ENCODE peak calls at places on chromosome 1, in four cellular contexts. A is stimulated activated CD8-positive, alpha-beta memory T cell treated with anti-CD3 and anti-CD28 coated beads, Interleukin-12 subunit alpha, Interleukin-12 subunit beta, amount 100 ng/mL, for 1 hour; L is stimulated activated CD4-positive, alpha-beta T cell treated with anti-CD3 and anti-CD28 coated beads, TNF-alpha, amount 100 ng/mL, for 4 hours; N is GM18507. Z is an unnamed sample.
A peak's percentile ranks its signal among the peaks of the same experiment; 100 is the strongest.

GRCh38 chr1:11655263-11656079 is 794 bp downstream of the FBXO44 start:
- DNase-seq in A (no peak), N (no peak), L (no peak), Z (no peak)

GRCh38 chr1:204254031-204254661 is 40.4 kb upstream of the GOLT1A start:
- DNase-seq in N (no peak), A (no peak), L (no peak), Z (no peak)

GRCh38 chr1:101291562-101292035 is 54.8 kb downstream of the S1PR1 start:
- DNase-seq in L (no peak), A (no peak), N (no peak), Z (no peak)

GRCh38 chr1:63643517-63643916 is 50.3 kb downstream of the PGM1 start:
- DNase-seq in N (no peak), A (no peak), L (no peak), Z (no peak)

GRCh38 chr1:100164702-100165101 is 13.4 kb downstream of the LRRC39 start:
- DNase-seq in L (no peak), N (no peak), A (no peak), Z (no peak)

GRCh38 chr1:17603091-17603841 is 63.8 kb downstream of the ARHGEF10L start:
- DNase-seq in A (no peak), L (no peak), N (no peak), Z (no peak)

GRCh38 chr1:2411801-2412394 is 466 bp downstream of the PEX10 start:
- DNase-seq in N (no peak), L (no peak), A (no peak), Z (no peak)

GRCh38 chr1:220786337-220787068 is at the start of gene MTARC1:
- DNase-seq in A (no peak), L (no peak), N (no peak), Z (no peak)

GRCh38 chr1:151978910-151979309 is 14.7 kb downstream of the S100A10 start:
- DNase-seq in L (no peak), N (no peak), A (no peak), Z (no peak)

GRCh38 chr1:33127001-33127823 is 46.3 kb downstream of the AZIN2 start:
- DNase-seq in N (peak; percentile 85), A (peak; percentile 98), L (peak; percentile 95), Z (peak; percentile 84)

GRCh38 chr1:29002792-29003191 is 88.4 kb downstream of the EPB41 start:
- DNase-seq in A (no peak), L (no peak), N (no peak), Z (no peak)

Z was measured in GM19239.